ENCODE peak calls at places on chromosomes 5 and 9, in five cellular contexts. N is foreskin fibroblast, M is fibroblast of lung, A is mesothelial cell of epicardium, X is RWPE1. E is an unnamed sample.

GRCh38 chr5:96384353-96384752 is 48.7 kb downstream of the PCSK1 start:
- DNase-seq in N (peak), M (peak), A (no peak), X (peak), E (no peak)

GRCh38 chr9:93648836-93649235 is 72.5 kb downstream of the PHF2 start:
- DNase-seq in N (no peak), M (no peak), A (no peak), X (no peak), E (peak)

GRCh38 chr5:38193015-38193581 is 65.3 kb upstream of the EGFLAM start:
- DNase-seq in N (peak), M (peak), A (peak), X (peak), E (peak)

GRCh38 chr5:25301836-25302235 is 657.1 kb upstream of the CDH10 start:
- DNase-seq in N (no peak), M (no peak), A (no peak), X (no peak), E (no peak)

GRCh38 chr5:168844566-168845296 is 265.6 kb upstream of the PANK3 start:
- DNase-seq in N (no peak), M (no peak), A (no peak), X (no peak), E (no peak)

GRCh38 chr9:116855881-116856662 is 169.0 kb downstream of the TRIM32 start:
- DNase-seq in N (no peak), M (no peak), A (no peak), X (peak), E (no peak)

GRCh38 chr9:137189297-137190295 is 1.1 kb downstream of the SSNA1 start:
- DNase-seq in N (no peak), M (no peak), A (no peak), X (no peak), E (no peak)

GRCh38 chr5:178314961-178315820 is 82.6 kb upstream of the PHYKPL start:
- DNase-seq in N (no peak), M (no peak), A (no peak), X (no peak), E (no peak)

GRCh38 chr5:124302504-124302903 is 443.9 kb downstream of the ZNF608 start:
- DNase-seq in N (peak), M (peak), A (no peak), X (no peak), E (no peak)

GRCh38 chr9:121656941-121657340 is 5.5 kb downstream of the DAB2IP start:
- DNase-seq in N (no peak), M (no peak), A (no peak), X (no peak), E (no peak)

GRCh38 chr9:94002316-94003140 is 47.4 kb upstream of the BARX1 start:
- DNase-seq in N (peak), M (peak), A (no peak), X (peak), E (no peak)

DNA sequence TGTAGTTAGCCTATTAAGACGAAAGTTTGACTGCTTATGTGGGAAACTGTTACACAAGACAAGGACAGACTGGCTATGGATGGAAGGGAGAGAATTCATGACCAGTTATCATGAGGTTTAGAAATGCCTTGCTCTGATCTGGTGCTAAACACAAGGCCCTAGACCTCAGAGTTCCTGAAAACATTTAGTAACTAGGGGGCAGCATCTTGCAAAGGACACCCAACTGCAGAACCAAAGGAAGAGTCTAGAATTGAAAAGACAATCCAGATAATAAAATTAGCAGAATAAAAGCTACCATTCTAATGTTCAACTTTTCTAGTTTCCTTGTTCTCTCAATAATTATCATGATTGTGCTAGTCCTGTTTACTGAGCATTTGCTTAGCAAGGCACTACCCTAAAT is 130.5 kb upstream of the GPR151 start:
- DNase-seq in N (no peak), M (no peak), A (no peak), X (no peak), E (no peak)
- TF ChIP-seq CTCF in N (no peak), M (no peak), A (no peak), X (no peak), E (no peak)

DNA sequence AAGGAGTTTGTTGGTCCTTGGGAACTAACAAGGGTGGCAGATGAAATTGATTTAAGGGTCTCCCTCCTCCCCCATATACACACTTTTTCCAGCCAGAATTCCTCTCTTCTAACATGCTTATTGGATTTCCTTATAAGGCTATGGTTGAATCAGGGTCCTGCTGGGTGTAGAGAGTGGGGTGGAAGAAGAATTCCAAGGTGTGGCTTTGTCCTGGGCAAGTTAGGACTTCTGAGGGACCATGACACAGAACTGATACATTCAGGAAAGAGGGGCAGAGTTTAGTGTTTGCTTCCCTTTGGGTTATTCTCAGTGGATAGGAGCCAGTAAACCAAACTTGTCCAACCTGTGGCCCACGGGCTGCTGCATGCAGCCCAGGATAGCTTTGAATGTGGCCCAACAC is 116.5 kb downstream of the SNX18 start:
- DNase-seq in N (no peak), M (no peak), A (no peak), X (peak), E (no peak)
- TF ChIP-seq CTCF in N (no peak), M (no peak), A (no peak), X (no peak), E (no peak)

GRCh38 chr9:123337971-123338370 is 18.0 kb upstream of the CRB2 start:
- DNase-seq in N (no peak), M (no peak), A (no peak), X (no peak), E (no peak)
- TF ChIP-seq CTCF in N (no peak), M (no peak), A (no peak), X (no peak), E (no peak)

DNA sequence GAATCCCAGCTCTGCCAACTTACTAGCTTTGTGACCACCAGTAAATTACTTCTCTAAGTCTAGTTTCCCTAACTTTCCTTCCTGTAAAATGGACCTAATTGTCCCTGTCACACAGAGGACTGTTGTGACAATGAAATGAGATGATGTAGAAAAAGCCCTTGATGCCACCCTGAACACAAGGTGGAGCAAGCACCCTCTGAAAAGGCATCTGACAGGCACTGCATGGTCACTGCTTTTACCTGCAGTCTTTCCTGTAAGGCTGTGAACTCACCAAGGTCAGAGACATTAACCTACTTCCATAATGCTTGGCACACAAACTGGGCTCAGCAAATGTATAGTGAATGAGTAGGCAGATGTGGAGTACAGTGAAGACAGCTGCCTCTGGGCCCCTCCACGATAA is 6.1 kb downstream of the SLC31A2 start:
- DNase-seq in N (no peak), M (no peak), A (no peak), X (no peak), E (no peak)
- TF ChIP-seq CTCF in N (no peak), M (no peak), A (no peak), X (no peak), E (no peak)

GRCh38 chr5:113336975-113337374 is 97.8 kb downstream of the TSSK1B start:
- DNase-seq in N (peak), M (peak), A (no peak), X (peak), E (no peak)
- TF ChIP-seq CTCF in N (peak), M (peak), A (no peak), X (peak), E (no peak)

DNA sequence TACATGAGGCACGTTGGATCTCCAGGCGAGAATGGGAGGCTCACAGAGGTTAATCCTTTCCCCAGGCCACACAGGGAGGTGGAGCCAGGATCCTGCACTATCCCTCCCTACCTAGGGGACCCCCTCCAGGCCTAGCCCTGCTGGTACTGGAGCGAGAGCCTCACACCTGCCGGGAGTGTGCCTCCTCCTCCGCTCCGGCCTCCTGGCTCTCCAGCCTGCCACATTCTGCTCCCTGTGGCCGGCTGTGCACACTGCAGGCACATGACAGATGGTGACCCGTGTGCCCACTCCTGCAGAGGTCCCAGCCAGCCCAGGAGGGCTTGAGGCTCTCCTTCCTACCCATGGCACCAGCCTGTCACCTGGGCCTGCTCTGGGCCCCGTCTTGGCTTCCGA is 93.4 kb downstream of the RXRA start:
- DNase-seq in N (no peak), M (no peak), A (no peak), X (no peak), E (no peak)
- TF ChIP-seq CTCF in N (peak), M (no peak), A (peak), X (no peak), E (no peak)

GRCh38 chr9:34987160-34988040 is 2.1 kb upstream of the DNAJB5 start:
- DNase-seq in N (peak), M (no peak), A (no peak), X (no peak), E (no peak)

GRCh38 chr9:34989946-34990635 is 546 bp downstream of the DNAJB5 start:
- DNase-seq in N (peak), M (peak), A (peak), X (no peak), E (no peak)

GRCh38 chr9:34986541-34987047 is 3.0 kb upstream of the DNAJB5 start:
- DNase-seq in N (no peak), M (no peak), A (no peak), X (no peak), E (no peak)

GRCh38 chr9:34989056-34989945 is at the start of gene DNAJB5:
- DNase-seq in N (peak), M (peak), A (peak), X (peak), E (peak)

DNA sequence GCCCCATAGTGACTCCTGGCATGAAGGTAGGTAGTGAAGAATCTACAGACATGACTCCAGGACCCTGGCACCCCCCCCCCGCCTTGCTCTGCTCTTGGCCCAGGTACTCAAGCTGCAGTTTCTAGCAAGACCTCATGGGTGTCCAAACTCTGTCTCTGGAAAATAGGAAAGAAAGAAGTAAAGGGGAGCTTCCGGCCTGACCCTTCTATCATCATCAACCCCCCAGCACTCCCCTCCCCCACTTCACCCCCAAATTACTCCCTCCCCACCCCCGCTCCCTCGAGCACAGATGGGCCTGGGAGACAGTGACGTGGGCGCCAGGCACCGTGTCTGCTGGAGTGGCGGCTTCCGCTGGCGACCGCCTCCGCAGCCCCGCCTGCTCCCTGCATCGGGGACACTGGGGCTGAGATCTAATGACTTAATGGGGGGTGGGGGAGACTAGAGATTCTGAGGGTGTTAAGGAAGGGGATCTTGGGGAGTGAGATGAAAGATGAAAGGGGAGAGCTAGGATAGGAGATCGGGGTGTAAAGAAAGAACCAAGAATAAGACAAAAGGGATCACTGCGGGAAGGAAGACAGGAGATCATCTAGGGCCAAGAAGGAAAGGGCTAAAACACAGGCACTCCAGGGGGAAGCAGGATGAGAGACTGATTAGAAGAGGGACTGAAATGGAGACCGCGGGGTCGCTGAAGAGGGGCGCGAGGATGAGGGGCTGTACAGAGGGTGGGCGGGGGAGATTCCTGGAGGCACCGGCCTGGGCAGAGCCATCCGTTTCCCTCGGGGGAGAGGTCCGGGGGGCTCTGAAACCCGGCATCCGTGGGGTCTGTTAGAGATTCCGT is 1.1 kb upstream of the DNAJB5 start:
- DNase-seq in N (peak), M (peak), A (no peak), X (no peak), E (no peak)
- TF ChIP-seq CTCF in N (no peak), M (no peak), A (no peak), X (no peak), E (no peak)

GRCh38 chr9:34810187-34810524 is 100.2 kb upstream of the CCL21 start:
- DNase-seq in N (no peak), M (no peak), A (no peak), X (no peak), E (no peak)

DNA sequence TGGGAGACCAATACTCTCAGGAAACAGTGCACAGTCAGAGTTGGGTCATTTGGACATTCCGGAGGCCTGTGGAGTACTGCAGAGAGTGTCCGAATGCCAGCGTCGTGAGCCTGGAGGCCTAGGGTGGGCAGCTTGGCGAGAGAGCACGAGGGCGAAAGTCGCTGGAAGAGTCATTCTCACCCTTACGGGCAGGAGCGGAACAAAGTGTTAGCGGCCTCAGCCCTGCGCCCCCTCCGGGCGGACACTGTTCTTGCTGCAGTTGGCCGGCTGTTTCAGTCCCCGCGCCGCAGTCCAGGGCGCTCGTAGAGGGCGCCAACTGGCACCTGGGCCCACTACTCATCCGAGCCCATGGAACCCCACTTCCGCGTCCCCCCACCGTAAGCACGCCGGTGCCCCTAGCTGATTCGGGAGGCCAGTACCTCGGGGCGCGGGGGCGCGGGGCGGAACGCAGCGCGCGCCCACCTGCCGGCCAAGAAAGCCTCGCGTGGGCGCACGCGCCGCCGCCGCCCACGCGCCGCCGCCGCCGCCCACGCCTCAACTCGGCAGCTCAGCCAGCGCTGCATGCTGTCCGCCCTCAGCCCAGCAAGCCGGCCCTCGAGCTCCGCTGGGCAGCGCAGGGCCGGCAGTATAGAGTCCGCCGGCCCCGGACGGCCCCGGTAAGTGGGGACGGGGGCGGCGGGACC is 99.7 kb upstream of the CCL21 start:
- DNase-seq in N (peak), M (peak), A (no peak), X (peak), E (no peak)
- TF ChIP-seq CTCF in N (peak), M (peak), A (peak), X (peak), E (no peak)

GRCh38 chr9:81979196-81979595 is 9.4 kb upstream of the SPATA31D1 start:
- DNase-seq in N (no peak), M (no peak), A (no peak), X (no peak), E (no peak)

GRCh38 chr9:81974764-81975163 is 13.8 kb upstream of the SPATA31D1 start:
- DNase-seq in N (no peak), M (no peak), A (no peak), X (no peak), E (no peak)

GRCh38 chr9:81971727-81972126 is 16.8 kb upstream of the SPATA31D1 start:
- DNase-seq in N (peak), M (no peak), A (no peak), X (no peak), E (no peak)

GRCh38 chr9:81980568-81980967 is 8.0 kb upstream of the SPATA31D1 start:
- DNase-seq in N (peak), M (no peak), A (no peak), X (no peak), E (no peak)

DNA sequence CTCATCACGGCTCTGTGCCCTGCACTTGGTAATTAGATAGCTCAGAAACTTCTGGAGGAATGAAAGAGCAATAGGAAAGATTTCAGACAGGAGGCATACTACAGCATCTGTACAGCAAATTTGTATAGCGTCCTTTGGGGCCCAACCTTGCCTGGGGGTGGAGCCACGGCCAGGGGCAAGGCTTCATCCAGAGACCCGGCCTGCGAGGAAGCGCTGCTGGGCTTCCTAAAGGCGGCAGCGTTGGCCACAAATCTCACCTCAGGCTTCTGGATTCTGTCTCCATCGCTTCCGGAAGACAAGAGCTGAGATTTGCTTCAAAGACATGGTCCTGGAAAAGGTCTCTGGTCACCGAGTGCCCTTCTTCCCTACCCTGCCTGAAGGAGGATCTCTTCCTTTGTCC is 12.2 kb upstream of the SPATA31D1 start:
- DNase-seq in N (no peak), M (no peak), A (no peak), X (no peak), E (no peak)
- TF ChIP-seq CTCF in N (no peak), M (no peak), A (no peak), X (no peak), E (no peak)